ENCODE peak calls at places on chromosomes 5 and 9, in nine cellular contexts. Q is coronary artery, D is activated B cell treated with CpG ODN at 0.5 μM for 24 hours, U is fibroblast of mammary gland, S is lower lobe of right lung, K is mesothelial cell of epicardium, F is HCT116, E is RWPE1, O is HFFc6. Z is an unnamed sample.

GRCh38 chr9:10112070-10112469 is 500.7 kb downstream of the PTPRD start:
- DNase-seq in F (no peak), E (no peak), U (no peak), O (no peak), Q (no peak), K (no peak), D (no peak), S (no peak), Z (no peak)

GRCh38 chr9:109349431-109349846 is 28.6 kb upstream of the EPB41L4B start:
- DNase-seq in K (no peak), O (peak), S (no peak), U (peak), D (no peak), E (peak), F (no peak), Q (no peak), Z (no peak)

GRCh38 chr9:14349141-14349817 is 35.3 kb upstream of the NFIB start:
- DNase-seq in D (no peak), Q (no peak), O (no peak), S (no peak), E (no peak), F (no peak), U (no peak), K (no peak), Z (no peak)

GRCh38 chr9:88536951-88537742 is 2.2 kb downstream of the NXNL2 start:
- DNase-seq in D (no peak), Q (peak), S (no peak), O (no peak), U (no peak), F (no peak), K (no peak), E (no peak), Z (no peak)

GRCh38 chr9:29701536-29701935 is 2128.3 kb upstream of the C9orf72 start:
- DNase-seq in S (no peak), Q (no peak), E (no peak), D (no peak), U (peak), K (no peak), O (no peak), F (no peak), Z (no peak)

GRCh38 chr9:126495411-126496180 is 118.1 kb upstream of the LMX1B start:
- DNase-seq in E (no peak), U (no peak), D (no peak), S (peak), K (no peak), O (no peak), Q (no peak), F (no peak), Z (no peak)

GRCh38 chr5:138668451-138668850 is 84.8 kb upstream of the CTNNA1 start:
- DNase-seq in D (no peak), Q (no peak), S (no peak), U (no peak), K (no peak), O (no peak), E (no peak), F (no peak), Z (no peak)

GRCh38 chr9:131951155-131951554 is 128.5 kb downstream of the MED27 start:
- DNase-seq in S (no peak), E (no peak), O (no peak), F (no peak), Q (no peak), D (no peak), K (no peak), U (no peak), Z (no peak)

GRCh38 chr9:127059648-127060365 is 62.6 kb downstream of the ANGPTL2 start:
- DNase-seq in D (no peak), F (no peak), K (no peak), Q (no peak), O (no peak), S (no peak), E (no peak), U (no peak), Z (no peak)

GRCh38 chr9:9229269-9229668 is 1383.5 kb downstream of the PTPRD start:
- DNase-seq in U (peak), O (no peak), E (no peak), Q (no peak), K (no peak), S (no peak), F (no peak), D (no peak), Z (no peak)

GRCh38 chr5:63127054-63127453 is 548.4 kb downstream of the LRRC70 start:
- DNase-seq in E (peak), S (no peak), F (no peak), Q (no peak), D (no peak), U (peak), K (no peak), O (peak), Z (no peak)

GRCh38 chr5:179345429-179346321 is at the start of gene ADAMTS2:
- DNase-seq in Q (no peak), U (peak), S (peak), O (no peak), F (no peak), K (peak), D (no peak), E (no peak), Z (no peak)

GRCh38 chr9:126615251-126615790 is 1.6 kb downstream of the LMX1B start:
- DNase-seq in S (peak), E (no peak), K (no peak), U (no peak), F (no peak), D (no peak), O (no peak), Q (no peak), Z (no peak)

GRCh38 chr5:98816574-98817222 is 43.2 kb downstream of the RGMB start:
- DNase-seq in Q (no peak), F (no peak), U (no peak), E (no peak), O (no peak), K (no peak), D (no peak), S (peak), Z (no peak)

GRCh38 chr5:178460598-178461425 is 129.4 kb downstream of the COL23A1 start:
- DNase-seq in D (peak), S (peak), F (peak), K (no peak), Q (peak), O (no peak), E (peak), U (peak), Z (peak)

GRCh38 chr5:81750308-81751008 is 439 bp downstream of the SSBP2 start:
- DNase-seq in D (no peak), S (no peak), U (no peak), Q (no peak), E (peak), K (peak), F (no peak), O (no peak), Z (no peak)

DNA sequence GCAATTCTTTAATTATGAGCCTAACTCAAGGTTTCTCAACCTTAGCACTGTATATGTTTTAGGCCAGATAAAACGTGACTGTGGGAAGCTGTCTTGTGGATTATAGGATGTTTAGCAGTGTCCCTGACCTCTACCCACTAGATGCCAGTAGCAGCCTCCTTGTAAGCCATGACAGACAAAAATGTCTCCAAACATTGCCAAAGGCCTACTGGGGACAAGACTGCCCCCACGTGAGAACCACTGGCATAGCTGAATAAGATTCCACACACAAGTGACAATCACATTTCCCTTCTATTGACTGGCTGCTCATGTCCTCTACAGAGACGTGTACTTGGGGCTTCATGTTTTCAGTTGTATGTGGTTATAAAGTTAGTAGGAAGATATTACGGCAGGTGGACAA is 55.4 kb downstream of the GOLM1 start:
- DNase-seq in D (no peak), E (no peak), O (no peak), U (no peak), Q (peak), F (peak), S (no peak), K (no peak), Z (no peak)
- TF ChIP-seq CTCF in D (no peak), E (no peak), O (peak), U (peak), Q (no peak), F (peak), S (no peak), K (no peak), Z (no peak)

GRCh38 chr5:157324237-157324636 is 58.3 kb downstream of the CYFIP2 start:
- DNase-seq in K (no peak), E (no peak), F (no peak), U (no peak), S (no peak), Q (no peak), O (no peak), D (no peak), Z (no peak)
- TF ChIP-seq CTCF in K (peak), E (no peak), F (peak), U (peak), S (peak), Q (no peak), O (peak), D (no peak), Z (no peak)

GRCh38 chr5:111673896-111674626 is 82.9 kb downstream of the NREP start:
- DNase-seq in U (peak), E (no peak), Q (no peak), F (no peak), O (no peak), D (no peak), S (no peak), K (no peak), Z (no peak)

GRCh38 chr5:111667128-111667756 is 89.8 kb downstream of the NREP start:
- DNase-seq in D (no peak), E (no peak), O (no peak), K (no peak), U (no peak), F (no peak), S (no peak), Q (no peak), Z (no peak)

GRCh38 chr5:111668713-111669112 is 88.3 kb downstream of the NREP start:
- DNase-seq in O (peak), E (peak), D (no peak), S (no peak), U (peak), F (no peak), Q (no peak), K (no peak), Z (no peak)

GRCh38 chr5:111672126-111672525 is 84.9 kb downstream of the NREP start:
- DNase-seq in Q (no peak), S (no peak), F (no peak), O (no peak), U (no peak), K (no peak), E (no peak), D (no peak), Z (no peak)

GRCh38 chr5:111670826-111671492 is 86.0 kb downstream of the NREP start:
- DNase-seq in E (peak), O (no peak), D (no peak), U (no peak), Q (no peak), F (no peak), S (no peak), K (no peak), Z (no peak)
- TF ChIP-seq CTCF in E (peak), O (peak), D (no peak), U (peak), Q (no peak), F (peak), S (no peak), K (no peak), Z (no peak)

DNA sequence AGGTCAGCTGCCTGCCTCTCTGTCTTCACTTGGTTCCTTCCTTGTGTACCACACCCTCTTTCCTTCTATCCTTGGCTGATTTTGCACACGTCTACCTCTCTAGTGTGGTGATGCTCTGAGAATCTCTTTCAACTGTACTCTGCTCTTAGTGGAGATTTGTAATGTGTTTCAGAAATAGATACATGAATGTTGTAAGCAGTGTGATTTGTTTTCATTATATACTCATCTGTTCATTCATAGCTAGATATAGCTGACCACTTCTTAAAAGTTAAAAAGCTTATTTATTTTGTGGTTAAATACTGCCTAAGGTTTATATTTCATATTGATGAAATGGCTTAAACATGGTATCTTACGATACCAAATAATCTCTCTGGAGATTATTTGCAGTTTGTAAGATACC is 3.6 kb upstream of the ACTBL2 start:
- DNase-seq in Q (no peak), K (no peak), U (no peak), O (no peak), F (no peak), S (no peak), D (no peak), E (no peak), Z (no peak)
- TF ChIP-seq CTCF in Q (no peak), K (no peak), U (no peak), O (no peak), F (no peak), S (no peak), D (no peak), E (no peak), Z (no peak)

GRCh38 chr5:59051938-59052337 is 469.1 kb downstream of the RAB3C start:
- DNase-seq in K (no peak), D (no peak), Q (no peak), O (no peak), E (no peak), U (no peak), S (no peak), F (no peak), Z (no peak)
- TF ChIP-seq CTCF in K (no peak), D (no peak), Q (no peak), O (no peak), E (no peak), U (no peak), S (no peak), F (no peak), Z (no peak)

GRCh38 chr9:16434522-16434921 is 435.9 kb downstream of the BNC2 start:
- DNase-seq in Q (no peak), F (no peak), S (no peak), U (peak), E (no peak), O (peak), D (no peak), K (no peak), Z (no peak)

GRCh38 chr9:16431666-16432065 is 438.8 kb downstream of the BNC2 start:
- DNase-seq in K (no peak), D (no peak), Q (no peak), U (no peak), S (no peak), F (no peak), O (no peak), E (no peak), Z (no peak)

GRCh38 chr9:16436545-16436944 is 433.9 kb downstream of the BNC2 start:
- DNase-seq in Q (no peak), U (no peak), D (no peak), E (no peak), O (no peak), S (no peak), F (no peak), K (no peak), Z (no peak)
- TF ChIP-seq CTCF in Q (no peak), U (no peak), D (no peak), E (no peak), O (no peak), S (no peak), F (no peak), K (no peak), Z (no peak)

DNA sequence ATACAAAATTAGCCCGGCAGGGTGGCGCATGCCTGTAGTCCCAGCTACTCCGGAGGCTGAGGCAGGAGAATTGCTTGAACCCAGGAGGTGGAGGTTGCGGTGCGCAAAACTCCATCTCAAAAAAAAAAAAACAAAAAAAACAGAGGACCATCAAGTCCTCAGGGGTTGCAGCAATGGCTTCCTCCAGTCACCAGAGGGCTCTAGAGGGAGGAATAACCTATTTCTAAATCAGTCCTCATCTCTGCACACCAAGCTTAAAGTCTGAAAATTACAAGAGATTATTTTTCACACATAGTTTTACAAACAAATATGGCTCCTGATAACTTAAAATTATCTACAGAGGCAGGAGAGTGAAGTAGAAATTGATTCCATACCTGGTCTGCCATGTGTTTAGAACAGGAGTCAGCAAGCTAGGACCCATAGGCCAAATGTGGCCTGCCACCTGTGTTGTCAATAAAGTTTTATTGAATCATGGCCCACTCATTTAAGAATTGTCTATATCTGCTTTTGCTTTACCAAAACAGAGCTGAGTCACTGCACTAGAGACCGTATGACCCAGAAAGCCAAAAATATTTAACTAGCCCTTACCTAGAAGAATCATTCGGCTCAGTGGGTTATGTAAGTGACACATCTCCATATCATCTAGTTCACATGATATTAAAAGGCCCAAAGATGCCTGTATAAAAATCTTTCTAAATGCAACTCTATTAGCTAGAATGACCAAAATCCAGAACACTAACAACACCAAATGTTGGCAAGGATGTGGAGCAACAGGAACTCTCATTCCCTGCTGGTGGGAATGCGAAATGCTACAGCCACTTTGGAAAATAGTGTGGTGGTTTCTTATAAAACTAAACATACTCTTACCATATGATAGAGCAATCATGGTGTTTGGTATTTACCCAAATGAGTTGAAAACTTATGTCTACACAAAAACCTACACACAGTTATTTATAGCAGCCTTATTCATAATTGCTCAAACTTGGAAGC is 207.7 kb downstream of the FRMD3 start:
- DNase-seq in F (no peak), U (no peak), K (no peak), S (no peak), Q (no peak), D (no peak), O (no peak), E (no peak), Z (no peak)
- TF ChIP-seq CTCF in F (peak), U (peak), K (no peak), S (no peak), Q (no peak), D (no peak), O (peak), E (no peak), Z (no peak)

GRCh38 chr5:173320259-173320658 is 8.0 kb downstream of the STC2 start:
- DNase-seq in S (no peak), K (no peak), F (no peak), O (no peak), D (no peak), Q (no peak), E (no peak), U (no peak), Z (no peak)
- TF ChIP-seq CTCF in S (no peak), K (no peak), F (no peak), O (no peak), D (no peak), Q (no peak), E (no peak), U (peak), Z (no peak)

Z was measured in omental fat pad.